ENCODE peak calls at places on chromosomes 1 and 21, in four cellular contexts. M, S, Y and K are unnamed samples.
A peak's percentile ranks its signal among the peaks of the same experiment; 100 is the strongest.

GRCh38 chr1:221708987-221709386 is 32.9 kb downstream of the DUSP10 start:
- DNase-seq in M (no peak), Y (no peak), S (peak; percentile 80), K (peak; percentile 85)

GRCh38 chr1:37051386-37051785 is 17.1 kb upstream of the GRIK3 start:
- DNase-seq in Y (no peak), S (no peak), M (no peak), K (no peak)

GRCh38 chr1:182069028-182069466 is 7.5 kb upstream of the ZNF648 start:
- DNase-seq in M (peak; percentile 82), Y (no peak), S (peak; percentile 13), K (no peak)

GRCh38 chr1:1434131-1434811 is 1.2 kb upstream of the VWA1 start:
- DNase-seq in Y (no peak), S (no peak), M (peak; percentile 88), K (peak; percentile 92)

GRCh38 chr1:151312439-151313225 is 14.6 kb downstream of the PI4KB start:
- DNase-seq in M (no peak), S (no peak), Y (no peak), K (no peak)

GRCh38 chr1:66253330-66253921 is 280.5 kb upstream of the SGIP1 start:
- DNase-seq in S (no peak), M (no peak), Y (no peak), K (no peak)

GRCh38 chr1:41341756-41342562 is 19.3 kb upstream of the FOXO6 start:
- DNase-seq in S (no peak), M (peak; percentile 44), Y (no peak), K (no peak)

GRCh38 chr1:204924013-204924759 is 53.5 kb downstream of the NFASC start:
- DNase-seq in Y (no peak), M (no peak), S (no peak), K (peak; percentile 50)

GRCh38 chr1:47452426-47452825 is 14.6 kb downstream of the FOXD2 start:
- DNase-seq in Y (no peak), M (no peak), S (no peak), K (no peak)

GRCh38 chr1:204216236-204216635 is 2.4 kb upstream of the GOLT1A start:
- DNase-seq in M (no peak), S (no peak), Y (no peak), K (no peak)

GRCh38 chr1:162390396-162391185 is 9.1 kb downstream of the C1orf226 start:
- DNase-seq in Y (no peak), S (no peak), M (no peak), K (no peak)

GRCh38 chr1:101308935-101309333 is 72.1 kb downstream of the S1PR1 start:
- DNase-seq in M (no peak), S (no peak), Y (no peak), K (no peak)

GRCh38 chr1:13808729-13809131 is 108.7 kb downstream of the PRDM2 start:
- DNase-seq in S (no peak), Y (no peak), M (peak; percentile 61), K (no peak)

GRCh38 chr1:3459940-3460652 is 5.6 kb downstream of the ARHGEF16 start:
- DNase-seq in Y (no peak), M (no peak), S (no peak), K (no peak)

GRCh38 chr1:30085814-30086770 is 637.3 kb downstream of the MATN1 start:
- DNase-seq in S (no peak), M (peak; percentile 74), Y (no peak), K (peak; percentile 71)

GRCh38 chr1:9294440-9294773 is 1.7 kb downstream of the SPSB1 start:
- DNase-seq in S (no peak), M (no peak), Y (no peak), K (peak; percentile 72)

GRCh38 chr1:56934400-56935080 is 31.3 kb downstream of the C8B start:
- DNase-seq in M (no peak), Y (no peak), S (no peak), K (no peak)

GRCh38 chr1:29812397-29813135 is 576.2 kb downstream of the PTPRU start:
- DNase-seq in M (no peak), Y (no peak), S (no peak), K (no peak)

GRCh38 chr1:200738348-200738732 is 353 bp upstream of the CAMSAP2 start:
- DNase-seq in M (no peak), S (no peak), Y (no peak), K (no peak)

GRCh38 chr21:43740497-43741156 is 21.7 kb downstream of the PDXK start:
- DNase-seq in Y (no peak), M (peak; percentile 78), S (peak; percentile 10), K (peak; percentile 79)

GRCh38 chr1:244862354-244862698 is 2.0 kb downstream of the HNRNPU start:
- DNase-seq in M (no peak), S (no peak), Y (no peak), K (no peak)

GRCh38 chr1:204821924-204822323 is 48.7 kb upstream of the NFASC start:
- DNase-seq in M (no peak), Y (no peak), S (no peak), K (no peak)

GRCh38 chr21:36005879-36006400 is 54.4 kb downstream of the SETD4 start:
- DNase-seq in M (no peak), Y (no peak), S (no peak), K (no peak)

GRCh38 chr1:210125143-210125542 is 107.5 kb upstream of the SERTAD4 start:
- DNase-seq in M (no peak), S (no peak), Y (no peak), K (no peak)

GRCh38 chr1:27726173-27726793 is 522 bp downstream of the FAM76A start:
- DNase-seq in S (no peak), M (peak; percentile 85), Y (no peak), K (peak; percentile 80)

GRCh38 chr1:204885288-204885711 is 14.6 kb downstream of the NFASC start:
- DNase-seq in M (no peak), S (no peak), Y (no peak), K (peak; percentile 78)

GRCh38 chr1:171911506-171911905 is 70.2 kb downstream of the DNM3 start:
- DNase-seq in S (no peak), M (no peak), Y (no peak), K (no peak)

GRCh38 chr1:53804181-53804580 is 33.9 kb downstream of the NDC1 start:
- DNase-seq in S (no peak), Y (no peak), M (no peak), K (no peak)

GRCh38 chr1:99507906-99508732 is 137.8 kb upstream of the PALMD start:
- DNase-seq in M (no peak), Y (no peak), S (no peak), K (no peak)

GRCh38 chr1:77039739-77040138 is 172.5 kb downstream of the ST6GALNAC5 start:
- DNase-seq in M (no peak), Y (no peak), S (no peak), K (peak; percentile 73)

GRCh38 chr1:183739640-183740385 is 65.1 kb upstream of the RGL1 start:
- DNase-seq in Y (no peak), M (no peak), S (no peak), K (no peak)

GRCh38 chr1:165525708-165526107 is 18.1 kb upstream of the LRRC52 start:
- DNase-seq in S (no peak), M (no peak), Y (no peak), K (no peak)

GRCh38 chr1:14011132-14011531 is 311.1 kb downstream of the PRDM2 start:
- DNase-seq in M (no peak), S (no peak), Y (no peak), K (no peak)

GRCh38 chr1:84299536-84300260 is 1.8 kb upstream of the SAMD13 start:
- DNase-seq in S (no peak), Y (no peak), M (no peak), K (no peak)

GRCh38 chr1:184299076-184299790 is 87.6 kb upstream of the C1orf21 start:
- DNase-seq in Y (no peak), M (no peak), S (no peak), K (no peak)

GRCh38 chr1:226883630-226884029 is 13.2 kb downstream of the PSEN2 start:
- DNase-seq in M (no peak), Y (no peak), S (no peak), K (no peak)

GRCh38 chr1:41274827-41275519 is 32.9 kb upstream of the SCMH1 start:
- DNase-seq in S (no peak), Y (no peak), M (no peak), K (no peak)